ENCODE peak calls at places on chromosome 6, in nine cellular contexts. W, B, I, N, Y, G, R, K and A are unnamed samples.

GRCh38 chr6:136014454-136015421 is 163.2 kb downstream of the PDE7B start:
- DNase-seq in W (no peak), B (no peak), I (no peak), N (no peak), Y (no peak), G (no peak), R (no peak), K (no peak), A (no peak)

GRCh38 chr6:117232191-117232590 is 33.2 kb upstream of the VGLL2 start:
- DNase-seq in W (no peak), B (no peak), I (no peak), N (no peak), Y (no peak), G (no peak), R (no peak), K (no peak), A (no peak)

GRCh38 chr6:52598123-52598823 is 21.4 kb upstream of the TRAM2 start:
- DNase-seq in W (peak), B (peak), I (peak), N (peak), Y (peak), G (no peak), R (peak), K (no peak), A (peak)

GRCh38 chr6:50925548-50925947 is 106.9 kb downstream of the TFAP2B start:
- DNase-seq in W (no peak), B (no peak), I (no peak), N (no peak), Y (no peak), G (no peak), R (no peak), K (no peak), A (no peak)

GRCh38 chr6:38789256-38789655 is 74.1 kb downstream of the DNAH8 start:
- DNase-seq in W (no peak), B (no peak), I (no peak), N (no peak), Y (no peak), G (no peak), R (no peak), K (no peak), A (no peak)

GRCh38 chr6:135675026-135675425 is 176.5 kb upstream of the PDE7B start:
- DNase-seq in W (no peak), B (no peak), I (no peak), N (no peak), Y (no peak), G (no peak), R (no peak), K (no peak), A (no peak)

GRCh38 chr6:140546640-140547039 is 1172.2 kb upstream of the CITED2 start:
- DNase-seq in W (no peak), B (no peak), I (no peak), N (no peak), Y (no peak), G (no peak), R (no peak), K (no peak), A (no peak)

GRCh38 chr6:47741807-47742206 is 40.0 kb upstream of the OPN5 start:
- DNase-seq in W (peak), B (no peak), I (no peak), N (no peak), Y (no peak), G (no peak), R (no peak), K (no peak), A (no peak)

GRCh38 chr6:27795697-27796494 is 116.3 kb downstream of the OR2B2 start:
- DNase-seq in W (no peak), B (no peak), I (peak), N (no peak), Y (no peak), G (no peak), R (peak), K (peak), A (no peak)

GRCh38 chr6:285030-285771 is 7.1 kb upstream of the DUSP22 start:
- DNase-seq in W (no peak), B (no peak), I (no peak), N (no peak), Y (no peak), G (no peak), R (no peak), K (no peak), A (no peak)

GRCh38 chr6:29792123-29793035 is 35.2 kb upstream of the HLA-G start:
- DNase-seq in W (peak), B (peak), I (peak), N (no peak), Y (peak), G (peak), R (no peak), K (no peak), A (peak)

GRCh38 chr6:10692965-10693538 is 1.4 kb downstream of the C6orf52 start:
- DNase-seq in W (no peak), B (no peak), I (no peak), N (no peak), Y (no peak), G (no peak), R (no peak), K (no peak), A (no peak)

GRCh38 chr6:53741417-53741816 is 53.4 kb upstream of the LRRC1 start:
- DNase-seq in W (no peak), B (no peak), I (no peak), N (no peak), Y (no peak), G (no peak), R (no peak), K (no peak), A (no peak)

GRCh38 chr6:143555071-143555492 is 43.6 kb upstream of the FUCA2 start:
- DNase-seq in W (no peak), B (no peak), I (peak), N (no peak), Y (no peak), G (no peak), R (no peak), K (no peak), A (no peak)

GRCh38 chr6:81938014-81938761 is 185.7 kb upstream of the TENT5A start:
- DNase-seq in W (no peak), B (no peak), I (peak), N (no peak), Y (no peak), G (no peak), R (peak), K (peak), A (no peak)

GRCh38 chr6:11172501-11173337 is 59.7 kb downstream of the NEDD9 start:
- DNase-seq in W (peak), B (peak), I (peak), N (peak), Y (no peak), G (no peak), R (peak), K (no peak), A (peak)

GRCh38 chr6:124530926-124531325 is 431.3 kb upstream of the RNF217 start:
- DNase-seq in W (no peak), B (no peak), I (no peak), N (no peak), Y (no peak), G (no peak), R (no peak), K (no peak), A (no peak)

GRCh38 chr6:108576724-108577123 is 16.0 kb downstream of the FOXO3 start:
- DNase-seq in W (no peak), B (no peak), I (no peak), N (no peak), Y (no peak), G (no peak), R (no peak), K (no peak), A (no peak)

DNA sequence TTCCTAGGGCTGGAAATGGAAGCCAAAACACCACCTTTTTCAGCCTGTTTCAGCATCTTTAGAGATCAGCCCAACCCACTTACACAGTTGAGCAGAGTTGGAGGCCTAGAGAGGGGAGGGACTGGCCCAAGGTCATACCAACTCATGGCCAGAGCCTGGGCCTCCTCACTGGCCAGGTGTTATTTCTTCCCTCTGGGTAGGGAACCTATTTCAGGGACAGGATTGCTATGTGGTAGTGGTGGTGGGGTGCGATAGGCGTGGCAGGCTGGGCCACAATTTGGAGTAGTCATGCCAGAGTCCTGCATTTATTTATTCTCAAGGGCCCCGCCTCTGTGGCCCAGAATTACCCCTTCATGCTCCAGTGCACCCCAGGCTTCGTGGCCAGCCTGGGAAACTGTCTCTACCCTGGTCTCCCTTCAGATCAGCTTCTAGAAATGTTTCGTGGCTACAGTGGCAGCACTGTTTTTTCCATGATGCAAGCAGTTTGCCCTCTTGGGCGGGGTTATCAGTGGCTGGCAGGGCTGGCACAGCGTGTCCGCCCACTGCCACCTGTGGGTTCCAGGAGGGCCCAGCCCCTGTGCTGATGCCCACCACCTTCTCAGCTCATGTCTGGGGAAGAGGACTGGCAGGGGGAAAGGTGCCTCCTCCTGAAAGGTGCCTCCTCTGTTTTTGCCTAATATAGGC is 6.2 kb downstream of the VEGFA start:
- DNase-seq in W (no peak), B (peak), I (no peak), N (no peak), Y (peak), G (no peak), R (no peak), K (peak), A (no peak)
- TF ChIP-seq POLR2AphosphoS5 in W (no peak), B (no peak), I (no peak), N (no peak), Y (no peak), G (no peak), R (peak), K (no peak), A (no peak)

DNA sequence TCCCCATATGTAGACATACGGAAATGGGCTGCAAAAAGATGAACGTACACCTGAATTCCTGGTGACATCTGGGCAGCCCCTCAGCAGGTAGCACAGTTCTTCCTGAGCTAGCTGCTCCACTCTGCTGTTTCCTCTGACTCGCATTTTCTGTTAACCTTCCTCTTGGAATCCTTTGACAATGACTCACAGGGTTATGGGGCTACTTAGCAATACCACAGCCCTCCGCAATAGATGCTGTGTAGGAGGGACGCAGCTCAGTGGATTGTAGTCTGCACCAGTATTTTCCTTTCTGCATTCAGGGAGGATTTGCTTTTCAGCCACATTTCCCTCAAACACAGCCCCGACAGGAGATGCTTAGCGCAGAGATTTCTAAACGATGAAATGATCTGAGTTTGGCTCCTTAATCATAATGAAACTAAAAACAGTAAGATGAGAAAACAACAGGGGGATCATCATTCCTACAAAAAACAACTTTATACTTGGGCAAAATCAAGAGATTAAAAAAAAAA is 12.4 kb downstream of the BACH2 start:
- DNase-seq in W (no peak), B (no peak), I (peak), N (no peak), Y (no peak), G (no peak), R (no peak), K (no peak), A (no peak)
- TF ChIP-seq EP300 in W (no peak), B (no peak), I (no peak), N (no peak), Y (no peak), G (no peak), R (no peak), K (no peak), A (no peak)

GRCh38 chr6:54846857-54847721 is 518 bp downstream of the FAM83B start:
- DNase-seq in W (peak), B (no peak), I (no peak), N (no peak), Y (no peak), G (no peak), R (no peak), K (no peak), A (no peak)

GRCh38 chr6:54847799-54848597 is 1.4 kb downstream of the FAM83B start:
- DNase-seq in W (no peak), B (no peak), I (no peak), N (no peak), Y (no peak), G (no peak), R (no peak), K (no peak), A (no peak)

GRCh38 chr6:54850061-54850460 is 3.5 kb downstream of the FAM83B start:
- DNase-seq in W (no peak), B (no peak), I (no peak), N (no peak), Y (no peak), G (no peak), R (no peak), K (no peak), A (no peak)

DNA sequence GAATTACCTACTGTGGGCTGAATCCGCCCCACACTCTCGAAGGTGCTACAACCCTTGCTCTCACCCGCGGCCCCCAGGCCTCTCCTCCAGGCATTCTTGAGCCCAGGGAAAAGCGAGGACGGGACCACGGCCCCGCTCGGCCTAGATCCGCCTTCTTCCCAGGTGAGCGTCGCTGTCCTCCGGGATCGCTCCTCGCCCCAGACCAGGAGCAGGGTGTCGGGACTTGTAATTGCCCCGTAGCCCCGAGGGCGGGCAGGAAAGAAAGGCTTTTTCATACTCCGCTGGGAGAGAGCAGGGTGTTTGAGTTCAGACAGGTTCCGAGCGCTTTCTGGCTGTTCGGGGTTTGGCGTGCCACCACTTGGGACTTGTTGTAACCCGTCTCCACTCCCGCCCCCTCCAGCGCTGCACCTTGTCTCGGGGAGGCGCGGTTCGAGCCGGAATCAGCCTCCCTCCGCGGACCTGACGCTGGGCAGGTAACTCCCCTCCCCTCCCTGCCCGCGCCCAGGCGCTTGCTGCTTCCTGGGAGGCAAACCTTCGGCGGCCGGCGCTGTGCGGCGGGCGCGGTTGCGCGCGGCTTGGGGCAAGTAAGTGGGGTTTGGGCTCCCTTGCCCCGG is at the start of gene FAM83B:
- DNase-seq in W (peak), B (peak), I (no peak), N (peak), Y (no peak), G (peak), R (no peak), K (no peak), A (peak)
- TF ChIP-seq POLR2A in W (peak), B (no peak), I (no peak), N (no peak), Y (no peak), G (no peak), R (no peak), K (no peak), A (no peak)

GRCh38 chr6:37353761-37354525 is at the start of gene RNF8:
- DNase-seq in W (peak), B (peak), I (peak), N (peak), Y (peak), G (peak), R (peak), K (peak), A (peak)
- TF ChIP-seq POLR2AphosphoS5 in W (peak), B (peak), I (peak), N (no peak), Y (peak), G (peak), R (peak), K (peak), A (no peak)

DNA sequence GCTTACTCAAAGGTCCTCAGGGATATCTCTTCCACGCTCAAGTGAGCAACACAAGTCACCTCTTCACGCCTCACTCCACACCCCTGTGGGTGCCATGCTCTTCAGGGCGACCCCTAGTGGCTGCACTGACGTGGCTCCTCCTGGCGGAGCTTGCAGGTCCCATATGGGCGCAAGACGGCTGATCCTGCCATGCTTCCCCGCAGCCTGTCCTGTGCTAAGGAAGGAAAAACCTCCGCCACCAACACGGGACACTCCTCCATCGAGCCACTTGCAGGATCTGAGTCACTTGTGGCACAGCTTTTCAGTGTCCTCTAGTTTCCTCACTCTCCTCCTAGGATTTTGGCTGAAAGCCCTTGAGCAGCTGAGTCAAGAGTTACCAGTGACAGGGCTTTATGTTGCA is 90.7 kb downstream of the KHDC1L start:
- DNase-seq in W (peak), B (no peak), I (peak), N (peak), Y (no peak), G (peak), R (peak), K (no peak), A (no peak)
- TF ChIP-seq EP300 in W (no peak), B (no peak), I (no peak), N (no peak), Y (no peak), G (no peak), R (no peak), K (no peak), A (no peak)

GRCh38 chr6:150464966-150465365 is 96.2 kb downstream of the IYD start:
- DNase-seq in W (no peak), B (no peak), I (no peak), N (no peak), Y (no peak), G (no peak), R (no peak), K (no peak), A (no peak)

GRCh38 chr6:150466196-150466595 is 97.4 kb downstream of the IYD start:
- DNase-seq in W (no peak), B (no peak), I (no peak), N (no peak), Y (no peak), G (no peak), R (no peak), K (no peak), A (no peak)

GRCh38 chr6:150465610-150466009 is 96.8 kb downstream of the IYD start:
- DNase-seq in W (no peak), B (no peak), I (no peak), N (no peak), Y (no peak), G (no peak), R (no peak), K (no peak), A (no peak)

DNA sequence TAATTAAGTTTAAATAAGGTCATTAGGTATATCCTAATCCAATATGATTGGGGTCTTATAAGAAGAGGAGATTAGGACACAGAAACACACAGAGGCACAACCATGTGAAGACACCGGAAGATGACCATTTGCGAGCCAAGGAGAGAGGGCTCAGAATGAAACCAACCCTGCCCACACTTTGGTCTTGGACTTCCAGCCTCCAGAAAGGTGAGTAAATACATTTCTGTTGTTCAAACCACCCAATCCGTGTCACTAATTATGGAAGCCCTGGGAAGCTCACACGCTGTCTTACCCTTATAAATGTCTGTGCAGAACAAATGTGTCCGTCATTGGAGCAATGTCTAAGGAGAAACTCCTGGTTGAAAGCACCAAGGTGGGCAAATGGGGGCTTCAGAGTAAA is 95.0 kb downstream of the IYD start:
- DNase-seq in W (no peak), B (no peak), I (no peak), N (no peak), Y (no peak), G (no peak), R (no peak), K (no peak), A (no peak)
- TF ChIP-seq POLR2A in W (no peak), B (no peak), I (no peak), N (no peak), Y (no peak), G (no peak), R (no peak), K (no peak), A (no peak)

GRCh38 chr6:35021014-35021413 is 120.1 kb downstream of the TCP11 start:
- DNase-seq in W (no peak), B (peak), I (no peak), N (no peak), Y (no peak), G (no peak), R (no peak), K (no peak), A (no peak)
- TF ChIP-seq POLR2AphosphoS5 in W (no peak), B (no peak), I (no peak), N (no peak), Y (peak), G (no peak), R (no peak), K (no peak), A (no peak)

DNA sequence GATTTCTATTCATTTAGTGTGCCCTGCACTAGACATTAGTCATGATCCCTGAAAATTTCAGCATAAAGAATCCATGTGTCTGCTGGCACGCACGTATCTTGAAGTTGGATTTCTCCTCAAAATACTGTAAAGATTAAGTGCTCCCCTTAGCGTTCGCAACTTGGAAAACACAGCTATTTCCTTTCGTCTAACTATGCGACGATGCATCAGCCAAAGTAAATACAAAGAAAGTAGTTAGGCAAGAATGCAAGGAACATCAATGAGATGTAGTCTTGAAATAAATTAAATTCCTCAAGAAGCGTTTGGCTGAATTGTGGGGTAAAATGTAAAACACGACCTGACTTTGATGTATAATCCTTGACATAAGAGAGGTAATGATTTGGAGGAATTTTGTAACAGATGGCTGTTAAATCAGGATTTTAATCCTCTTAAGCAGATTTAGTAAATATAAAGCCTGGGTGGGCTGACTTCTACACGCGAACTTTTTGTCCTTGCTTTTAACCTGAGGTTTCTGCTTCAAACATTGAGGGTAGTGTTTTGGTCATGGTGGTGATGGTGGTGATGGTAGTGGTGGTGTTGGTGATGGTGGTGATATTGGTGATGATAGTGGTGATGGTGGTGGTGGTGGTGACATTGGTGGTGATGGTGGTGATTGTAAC is 88.2 kb downstream of the FOXF2 start:
- DNase-seq in W (no peak), B (no peak), I (no peak), N (no peak), Y (no peak), G (no peak), R (no peak), K (no peak), A (no peak)
- TF ChIP-seq EP300 in W (no peak), B (no peak), I (no peak), N (no peak), Y (no peak), G (no peak), R (no peak), K (no peak), A (no peak)